ENCODE peak calls at places on chromosomes 11 and 22, in five cellular contexts. U is pancreas, R is mammary epithelial cell, S is PC-9, L is MM.1S. T is an unnamed sample.

GRCh38 chr11:25596701-25597100 is 735.2 kb upstream of the ANO3 start:
- DNase-seq in U (no peak), R (peak), S (no peak), L (no peak), T (no peak)

GRCh38 chr11:64753380-64754123 is 6.2 kb downstream of the PYGM start:
- DNase-seq in U (no peak), R (no peak), S (no peak), L (no peak), T (no peak)

GRCh38 chr22:41504397-41504796 is 35.5 kb downstream of the ACO2 start:
- DNase-seq in U (no peak), R (peak), S (no peak), L (no peak), T (peak)

GRCh38 chr11:121650520-121651266 is 197.9 kb upstream of the SORL1-AS1 start:
- DNase-seq in U (no peak), R (no peak), S (no peak), L (peak), T (no peak)

GRCh38 chr11:7892059-7892699 is 38.9 kb downstream of the OR10A6 start:
- DNase-seq in U (no peak), R (no peak), S (no peak), L (peak), T (peak)

GRCh38 chr22:43004362-43005035 is 10.4 kb downstream of the PACSIN2 start:
- DNase-seq in U (no peak), R (no peak), S (no peak), L (no peak), T (peak)

GRCh38 chr11:61701298-61701993 is 21.3 kb downstream of the DAGLA start:
- DNase-seq in U (no peak), R (no peak), S (no peak), L (no peak), T (no peak)

GRCh38 chr22:31122532-31123291 is at the start of gene INPP5J:
- DNase-seq in U (peak), R (peak), S (peak), L (no peak), T (peak)

GRCh38 chr11:32829157-32829679 is 509 bp upstream of the PRRG4 start:
- DNase-seq in U (no peak), R (peak), S (no peak), L (peak), T (peak)

GRCh38 chr22:26326803-26327202 is 102.3 kb upstream of the ASPHD2 start:
- DNase-seq in U (no peak), R (no peak), S (no peak), L (no peak), T (no peak)

GRCh38 chr11:62223095-62223494 is 14.6 kb downstream of the SCGB2A1 start:
- DNase-seq in U (no peak), R (peak), S (no peak), L (no peak), T (no peak)

GRCh38 chr11:46112961-46113617 is 8.2 kb downstream of the PHF21A start:
- DNase-seq in U (no peak), R (peak), S (no peak), L (peak), T (peak)

GRCh38 chr22:48891688-48892380 is 935.8 kb downstream of the BRD1 start:
- DNase-seq in U (no peak), R (no peak), S (no peak), L (no peak), T (no peak)

GRCh38 chr22:48088226-48088625 is 1325.8 kb downstream of the TBC1D22A start:
- DNase-seq in U (no peak), R (no peak), S (no peak), L (no peak), T (no peak)

GRCh38 chr11:61680622-61681191 is 516 bp downstream of the DAGLA start:
- DNase-seq in U (peak), R (no peak), S (peak), L (no peak), T (no peak)

GRCh38 chr22:49951986-49952896 is 8.3 kb upstream of the PIM3 start:
- DNase-seq in U (peak), R (peak), S (peak), L (no peak), T (peak)

GRCh38 chr11:64306876-64307622 is 1.7 kb downstream of the ESRRA start:
- DNase-seq in U (peak), R (no peak), S (no peak), L (no peak), T (peak)

GRCh38 chr11:75576445-75577049 is 14.5 kb downstream of the SERPINH1 start:
- DNase-seq in U (no peak), R (no peak), S (peak), L (no peak), T (peak)

GRCh38 chr11:30006876-30007275 is 10.0 kb downstream of the KCNA4 start:
- DNase-seq in U (no peak), R (no peak), S (no peak), L (no peak), T (no peak)

GRCh38 chr11:118202599-118203422 is 22.0 kb downstream of the JAML start:
- DNase-seq in U (no peak), R (no peak), S (no peak), L (no peak), T (no peak)

GRCh38 chr11:130848361-130849214 is 67.7 kb downstream of the SNX19 start:
- DNase-seq in U (no peak), R (peak), S (no peak), L (peak), T (no peak)

GRCh38 chr11:123590296-123590912 is 64.0 kb downstream of the SCN3B start:
- DNase-seq in U (peak), R (peak), S (peak), L (no peak), T (peak)

GRCh38 chr11:9060700-9061111 is 30.7 kb downstream of the SCUBE2 start:
- DNase-seq in U (no peak), R (no peak), S (no peak), L (peak), T (no peak)

GRCh38 chr11:116170526-116171120 is 602.2 kb downstream of the BUD13 start:
- DNase-seq in U (no peak), R (no peak), S (no peak), L (no peak), T (no peak)

GRCh38 chr11:119980431-119980830 is 157.5 kb downstream of the TRIM29 start:
- DNase-seq in U (no peak), R (no peak), S (no peak), L (no peak), T (no peak)

GRCh38 chr11:69298778-69299461 is 5.0 kb downstream of the MYEOV start:
- DNase-seq in U (no peak), R (no peak), S (no peak), L (no peak), T (peak)

GRCh38 chr11:77069969-77070582 is 3.3 kb downstream of the CAPN5 start:
- DNase-seq in U (no peak), R (no peak), S (no peak), L (no peak), T (no peak)

GRCh38 chr11:69326622-69327219 is 32.8 kb downstream of the MYEOV start:
- DNase-seq in U (no peak), R (no peak), S (no peak), L (no peak), T (no peak)

GRCh38 chr11:123773026-123773425 is 18.7 kb upstream of the OR6X1 start:
- DNase-seq in U (no peak), R (no peak), S (no peak), L (no peak), T (no peak)

GRCh38 chr11:128687321-128687720 is 6.6 kb upstream of the FLI1 start:
- DNase-seq in U (peak), R (no peak), S (peak), L (no peak), T (peak)

GRCh38 chr11:112279901-112280267 is 19.2 kb upstream of the PLET1 start:
- DNase-seq in U (peak), R (peak), S (peak), L (peak), T (peak)

GRCh38 chr11:34810107-34810562 is 106.0 kb downstream of the APIP start:
- DNase-seq in U (no peak), R (no peak), S (no peak), L (no peak), T (no peak)

GRCh38 chr11:85195934-85196333 is 431.2 kb downstream of the DLG2 start:
- DNase-seq in U (no peak), R (no peak), S (no peak), L (no peak), T (no peak)

GRCh38 chr22:43006016-43006505 is 8.9 kb downstream of the PACSIN2 start:
- DNase-seq in U (no peak), R (no peak), S (no peak), L (no peak), T (no peak)

GRCh38 chr11:72378704-72379383 is 55.5 kb downstream of the CLPB start:
- DNase-seq in U (no peak), R (no peak), S (no peak), L (no peak), T (peak)

DNA sequence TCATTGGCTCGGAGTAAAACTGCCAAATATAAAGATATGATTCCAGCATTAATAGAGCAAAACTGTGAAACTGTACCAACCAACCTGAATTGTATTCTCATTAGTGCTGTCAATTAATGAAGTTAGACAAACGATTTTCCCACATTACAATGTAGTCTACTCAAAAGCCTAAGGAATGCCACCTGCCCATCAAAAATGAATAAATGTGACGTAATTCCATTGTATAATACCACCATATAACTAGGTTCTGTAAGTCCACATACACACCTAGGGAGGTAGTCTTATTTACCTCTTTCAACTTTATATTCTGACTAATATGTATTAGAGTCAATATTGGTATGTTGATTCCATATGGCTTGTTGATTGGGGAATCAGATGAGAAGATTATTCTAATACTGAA is 76.2 kb downstream of the FAM76B start:
- DNase-seq in U (no peak), R (no peak), S (no peak), L (no peak), T (no peak)
- H3K27ac ChIP-seq in U (no peak), R (no peak), S (no peak), L (no peak), T (no peak)

DNA sequence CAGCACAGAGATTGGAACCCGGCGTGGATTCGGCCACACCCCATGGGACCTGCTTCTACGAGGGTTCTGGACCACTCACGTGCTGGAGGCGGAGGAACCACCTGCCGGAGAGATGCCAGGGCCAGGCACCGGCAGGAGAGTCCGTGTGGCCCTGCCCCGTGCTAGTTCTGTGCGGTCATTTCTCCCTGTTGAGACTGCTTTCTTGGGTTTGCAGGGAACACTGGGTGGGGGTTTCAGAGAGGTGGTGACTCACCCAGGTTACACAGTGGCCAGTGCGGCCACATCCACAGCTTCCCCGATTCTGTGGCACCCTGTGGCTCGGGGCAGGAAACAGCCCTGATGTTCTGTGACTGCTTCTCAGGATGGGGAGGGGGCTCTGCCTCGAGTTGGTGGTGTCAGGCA is 3.6 kb upstream of the PHLDA2 start:
- DNase-seq in U (no peak), R (peak), S (peak), L (no peak), T (peak)
- H3K27ac ChIP-seq in U (no peak), R (peak), S (peak), L (peak), T (peak)

DNA sequence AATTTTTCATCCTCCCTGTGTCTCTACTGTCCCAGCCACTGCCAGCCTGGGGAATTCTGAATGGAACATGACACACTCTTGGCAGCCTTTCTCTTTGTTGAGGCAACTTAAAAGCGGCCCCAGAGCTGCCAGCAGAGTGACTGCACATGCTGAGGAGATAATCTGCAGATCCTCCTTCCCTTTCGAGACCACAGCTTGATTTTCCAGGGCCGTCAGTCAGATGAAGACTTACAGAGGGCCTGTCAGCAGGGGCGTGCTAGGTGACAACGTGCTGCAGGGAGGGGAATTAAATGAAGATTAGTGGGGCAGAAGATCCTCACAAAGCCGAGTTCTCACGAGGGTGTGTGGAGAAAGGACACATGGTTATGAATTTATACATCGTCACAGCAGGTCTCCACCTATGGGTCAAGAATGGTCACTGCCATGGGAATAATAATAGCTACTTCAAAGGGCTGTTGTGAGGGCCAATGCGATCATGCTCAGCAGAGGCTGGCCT is 193.5 kb upstream of the PITPNB start:
- DNase-seq in U (no peak), R (no peak), S (no peak), L (peak), T (peak)
- H3K27ac ChIP-seq in U (no peak), R (no peak), S (no peak), L (no peak), T (peak)

DNA sequence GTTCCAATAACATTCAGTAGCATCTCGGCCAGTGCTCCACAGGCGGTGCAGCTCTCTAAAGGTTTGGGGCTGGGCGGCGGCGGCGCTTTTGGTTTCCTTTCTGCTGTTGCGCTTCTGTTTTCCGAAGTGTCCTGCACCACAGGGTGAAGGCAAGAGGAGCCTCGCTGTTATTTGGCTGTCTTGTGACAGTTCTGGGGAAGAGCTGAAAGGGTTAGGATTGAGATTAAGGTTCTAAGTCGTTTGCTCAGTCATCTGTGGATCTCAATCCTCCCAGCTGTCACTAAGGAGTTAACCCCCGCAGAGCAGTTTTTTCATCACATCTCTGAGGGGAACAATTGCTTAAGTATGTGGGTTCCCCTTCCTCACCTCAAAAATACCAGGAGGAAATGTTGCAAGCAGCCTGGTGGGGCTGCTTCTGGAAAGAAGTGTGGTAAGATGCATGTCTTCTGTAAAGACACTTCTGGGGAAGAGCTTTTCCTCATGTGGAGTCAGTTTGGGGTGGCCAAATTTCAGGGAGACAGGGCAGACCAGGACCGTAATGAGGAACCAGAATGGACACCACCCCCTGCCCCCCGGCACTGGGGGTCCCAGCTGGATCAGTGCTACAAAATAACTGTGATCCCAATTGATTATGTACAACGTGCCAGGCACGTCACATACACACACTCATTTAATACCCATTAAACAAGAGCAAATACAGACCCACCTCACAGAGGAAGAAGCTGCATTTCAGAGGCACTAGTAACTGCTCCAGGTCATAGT is 14.2 kb downstream of the TMEM121B start:
- DNase-seq in U (no peak), R (no peak), S (no peak), L (no peak), T (no peak)
- H3K27ac ChIP-seq in U (no peak), R (no peak), S (no peak), L (peak), T (no peak)

DNA sequence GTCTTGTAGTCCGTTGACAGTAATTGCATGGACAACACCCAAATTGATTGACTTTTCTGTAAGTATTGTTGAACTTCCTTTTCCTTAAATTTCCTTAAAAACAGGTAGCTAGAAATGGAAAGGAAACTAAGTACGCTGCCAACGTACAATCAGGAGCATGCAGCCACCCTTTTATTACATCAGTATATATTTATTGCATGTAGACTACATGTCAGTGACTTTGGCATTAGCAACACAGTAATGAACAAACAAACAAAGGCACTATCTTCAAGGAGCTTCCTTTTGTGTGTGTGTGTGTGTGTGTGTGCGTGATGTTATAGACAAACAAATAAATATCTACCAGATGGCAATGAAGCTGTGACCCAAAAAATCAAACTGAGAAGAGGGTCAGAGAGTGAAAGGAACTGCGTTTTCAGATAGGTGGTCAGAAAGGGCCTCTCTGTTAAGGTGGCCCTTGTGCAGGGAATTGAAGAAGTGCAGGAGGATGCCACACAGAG is at the start of gene OR9Q1:
- DNase-seq in U (no peak), R (no peak), S (no peak), L (no peak), T (no peak)
- H3K27ac ChIP-seq in U (no peak), R (no peak), S (no peak), L (no peak), T (no peak)

DNA sequence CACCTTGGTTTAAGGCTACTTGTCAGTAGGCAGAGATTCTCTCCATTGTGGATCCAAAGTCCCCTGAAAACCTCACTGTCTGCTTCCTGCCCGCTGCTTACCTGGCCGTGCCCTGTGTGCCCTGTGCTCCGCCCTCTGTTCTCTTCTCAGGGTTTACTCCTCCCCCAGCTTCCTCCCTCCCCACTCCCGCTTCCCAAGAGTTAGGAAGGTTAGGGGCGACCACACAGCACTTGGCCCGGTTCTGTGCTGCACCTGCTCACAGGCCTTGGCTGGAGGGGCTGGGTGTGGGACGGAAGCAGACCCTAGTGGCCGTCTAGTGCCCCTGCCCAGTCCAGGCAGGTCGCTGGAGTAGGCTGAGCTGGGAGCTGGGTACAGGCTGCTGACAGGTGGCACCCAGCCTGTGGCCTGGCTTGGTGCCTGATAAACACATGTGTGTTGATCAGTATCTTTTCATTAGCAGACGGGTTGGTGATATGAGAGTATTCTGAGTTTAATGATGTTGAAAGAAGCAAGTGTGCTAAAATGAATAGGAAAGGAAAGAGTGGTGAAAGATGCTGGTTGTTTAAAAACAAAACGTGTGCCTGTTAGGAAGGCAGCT is 40.5 kb downstream of the GRAMD4 start:
- DNase-seq in U (peak), R (peak), S (peak), L (no peak), T (no peak)
- H3K27ac ChIP-seq in U (no peak), R (no peak), S (no peak), L (no peak), T (no peak)

T was measured in GM23248.